ENCODE peak calls at places on chromosomes 2 and 18, in four cellular contexts. One of them, this sample, is unnamed.

GRCh38 chr18:42929857-42930256 is 185.6 kb downstream of the RIT2 start:
- DNase-seq in hypothalamus: no peak
- DNase-seq in NCI-H1105: no peak
- DNase-seq in activated CD4-positive, CD25-positive, alpha-beta regulatory T cell: no peak
- DNase-seq in this sample: no peak

GRCh38 chr18:59592624-59593023 is 104.6 kb downstream of the CCBE1 start:
- DNase-seq in hypothalamus: no peak
- DNase-seq in activated CD4-positive, CD25-positive, alpha-beta regulatory T cell: no peak
- DNase-seq in NCI-H1105: no peak
- DNase-seq in this sample: no peak

GRCh38 chr2:26534865-26535662 is 57.1 kb upstream of the OTOF start:
- DNase-seq in activated CD4-positive, CD25-positive, alpha-beta regulatory T cell: no peak
- DNase-seq in NCI-H1105: no peak
- DNase-seq in hypothalamus: no peak
- DNase-seq in this sample: no peak

GRCh38 chr18:60493066-60493465 is 120.5 kb upstream of the MC4R start:
- DNase-seq in NCI-H1105: no peak
- DNase-seq in activated CD4-positive, CD25-positive, alpha-beta regulatory T cell: no peak
- DNase-seq in hypothalamus: no peak
- DNase-seq in this sample: no peak

GRCh38 chr2:234802845-234803171 is 149.0 kb upstream of the SH3BP4 start:
- DNase-seq in NCI-H1105: no peak
- DNase-seq in activated CD4-positive, CD25-positive, alpha-beta regulatory T cell: no peak
- DNase-seq in hypothalamus: no peak
- DNase-seq in this sample: no peak

GRCh38 chr2:43513216-43513615 is 82.6 kb downstream of the THADA start:
- DNase-seq in activated CD4-positive, CD25-positive, alpha-beta regulatory T cell: no peak
- DNase-seq in hypothalamus: no peak
- DNase-seq in NCI-H1105: no peak
- DNase-seq in this sample: no peak

GRCh38 chr2:10861765-10862164 is 49.2 kb upstream of the PDIA6 start:
- DNase-seq in hypothalamus: no peak
- DNase-seq in activated CD4-positive, CD25-positive, alpha-beta regulatory T cell: no peak
- DNase-seq in NCI-H1105: no peak
- DNase-seq in this sample: no peak

GRCh38 chr2:36394804-36395203 is 39.2 kb downstream of the CRIM1 start:
- DNase-seq in NCI-H1105: no peak
- DNase-seq in hypothalamus: no peak
- DNase-seq in activated CD4-positive, CD25-positive, alpha-beta regulatory T cell: no peak
- DNase-seq in this sample: no peak

GRCh38 chr2:138245309-138245708 is 256.3 kb upstream of the SPOPL start:
- DNase-seq in NCI-H1105: no peak
- DNase-seq in activated CD4-positive, CD25-positive, alpha-beta regulatory T cell: no peak
- DNase-seq in hypothalamus: no peak
- DNase-seq in this sample: no peak

GRCh38 chr2:130351495-130352125 is 4.2 kb upstream of the PTPN18 start:
- DNase-seq in activated CD4-positive, CD25-positive, alpha-beta regulatory T cell: no peak
- DNase-seq in NCI-H1105: no peak
- DNase-seq in hypothalamus: no peak
- DNase-seq in this sample: no peak

GRCh38 chr2:103805746-103806145 is 1043.9 kb downstream of the TMEM182 start:
- DNase-seq in NCI-H1105: no peak
- DNase-seq in hypothalamus: no peak
- DNase-seq in activated CD4-positive, CD25-positive, alpha-beta regulatory T cell: no peak
- DNase-seq in this sample: no peak

GRCh38 chr2:55052087-55053061 is 2.1 kb upstream of the RTN4 start:
- DNase-seq in NCI-H1105: no peak
- DNase-seq in hypothalamus: no peak
- DNase-seq in activated CD4-positive, CD25-positive, alpha-beta regulatory T cell: no peak
- DNase-seq in this sample: no peak

GRCh38 chr2:70960833-70961647 is 17.4 kb upstream of the ANKRD53 start:
- DNase-seq in NCI-H1105: no peak
- DNase-seq in activated CD4-positive, CD25-positive, alpha-beta regulatory T cell: no peak
- DNase-seq in hypothalamus: no peak
- DNase-seq in this sample: no peak

GRCh38 chr2:9380702-9381628 is 42.4 kb downstream of the ITGB1BP1 start:
- DNase-seq in hypothalamus: no peak
- DNase-seq in activated CD4-positive, CD25-positive, alpha-beta regulatory T cell: no peak
- DNase-seq in NCI-H1105: no peak
- DNase-seq in this sample: no peak

GRCh38 chr2:204664708-204665121 is 119.4 kb downstream of the PARD3B start:
- DNase-seq in activated CD4-positive, CD25-positive, alpha-beta regulatory T cell: no peak
- DNase-seq in hypothalamus: no peak
- DNase-seq in NCI-H1105: no peak
- DNase-seq in this sample: no peak

GRCh38 chr2:23630961-23631360 is 246.0 kb downstream of the KLHL29 start:
- DNase-seq in hypothalamus: no peak
- DNase-seq in activated CD4-positive, CD25-positive, alpha-beta regulatory T cell: no peak
- DNase-seq in NCI-H1105: no peak
- DNase-seq in this sample: no peak

GRCh38 chr2:21103274-21103891 is 20.4 kb upstream of the TDRD15 start:
- DNase-seq in NCI-H1105: peak
- DNase-seq in hypothalamus: no peak
- DNase-seq in activated CD4-positive, CD25-positive, alpha-beta regulatory T cell: no peak
- DNase-seq in this sample: no peak

This sample was measured in activated T-helper 1 cell treated with anti-CD3 and anti-CD28 coated beads, Interleukin-2, amount 50 U/mL, for 16 hours.